ENCODE peak calls at places on chromosomes 5 and 9, in four cellular contexts. M, Y, U and T are unnamed samples.

GRCh38 chr5:37552770-37553719 is 173.9 kb downstream of the WDR70 start:
- DNase-seq in Y (no peak), U (no peak), M (no peak), T (no peak)

GRCh38 chr5:98905857-98906688 is 22.7 kb downstream of the CHD1 start:
- DNase-seq in U (no peak), Y (no peak), M (no peak), T (no peak)

GRCh38 chr5:34891981-34892380 is 23.3 kb downstream of the RAD1 start:
- DNase-seq in M (no peak), U (no peak), Y (no peak), T (no peak)

GRCh38 chr5:81007637-81008027 is 47.5 kb downstream of the RASGRF2 start:
- DNase-seq in M (no peak), Y (no peak), U (no peak), T (no peak)

GRCh38 chr9:133236291-133237071 is 27.4 kb upstream of the OBP2B start:
- DNase-seq in M (no peak), Y (no peak), U (peak; percentile 26), T (no peak)

GRCh38 chr5:148268556-148268955 is at the start of gene SPINK13:
- DNase-seq in Y (no peak), U (no peak), M (no peak), T (no peak)

GRCh38 chr5:59489551-59489950 is 404.0 kb downstream of the PDE4D start:
- DNase-seq in M (no peak), Y (no peak), U (no peak), T (no peak)

GRCh38 chr5:58149750-58150149 is 310.1 kb downstream of the PLK2 start:
- DNase-seq in M (no peak), U (no peak), Y (no peak), T (no peak)

GRCh38 chr5:133817456-133817855 is 151.0 kb downstream of the C5orf15 start:
- DNase-seq in M (no peak), Y (no peak), U (no peak), T (no peak)

GRCh38 chr9:70607926-70608325 is 193.5 kb upstream of the KLF9 start:
- DNase-seq in M (no peak), Y (no peak), U (no peak), T (no peak)

GRCh38 chr5:40046792-40047191 is 622.0 kb upstream of the DAB2 start:
- DNase-seq in U (no peak), M (no peak), Y (no peak), T (no peak)

GRCh38 chr5:52728201-52728600 is 59.5 kb upstream of the ITGA1 start:
- DNase-seq in Y (no peak), M (no peak), U (no peak), T (no peak)

GRCh38 chr5:141373673-141374317 is at the start of gene PCDHGA6:
- DNase-seq in M (no peak), Y (no peak), U (no peak), T (no peak)

GRCh38 chr9:124652203-124652992 is 118.7 kb downstream of the NR6A1 start:
- DNase-seq in M (no peak), U (no peak), Y (no peak), T (no peak)

GRCh38 chr5:55821731-55822512 is 29.2 kb upstream of the IL31RA start:
- DNase-seq in Y (peak; percentile 8), M (peak; percentile 70), U (no peak), T (no peak)

GRCh38 chr9:70031141-70031545 is 12.5 kb upstream of the MAMDC2 start:
- DNase-seq in U (no peak), Y (no peak), M (no peak), T (no peak)

GRCh38 chr9:36840895-36841536 is 193.1 kb downstream of the PAX5 start:
- DNase-seq in Y (no peak), U (no peak), M (no peak), T (no peak)

GRCh38 chr9:116661037-116661954 is 25.8 kb upstream of the TRIM32 start:
- DNase-seq in U (no peak), M (no peak), Y (peak; percentile 3), T (peak; percentile 30)

GRCh38 chr5:16784843-16785791 is 151.0 kb downstream of the MYO10 start:
- DNase-seq in Y (no peak), U (peak; percentile 42), M (no peak), T (no peak)

GRCh38 chr5:73783823-73784222 is 157.8 kb downstream of the ARHGEF28 start:
- DNase-seq in Y (no peak), U (no peak), M (no peak), T (no peak)

GRCh38 chr5:68415177-68416085 is 199.9 kb downstream of the PIK3R1 start:
- DNase-seq in Y (no peak), M (no peak), U (no peak), T (no peak)

GRCh38 chr9:98117984-98118639 is 910 bp downstream of the TRIM14 start:
- DNase-seq in U (no peak), M (no peak), Y (no peak), T (no peak)

GRCh38 chr5:133303298-133303697 is 251.5 kb downstream of the HSPA4 start:
- DNase-seq in M (no peak), U (no peak), Y (no peak), T (no peak)

GRCh38 chr5:135091286-135091685 is 57.3 kb upstream of the PITX1 start:
- DNase-seq in M (peak; percentile 36), Y (no peak), U (no peak), T (no peak)

GRCh38 chr9:134605969-134606363 is 35.6 kb upstream of the COL5A1 start:
- DNase-seq in Y (no peak), U (no peak), M (no peak), T (no peak)

GRCh38 chr5:75336625-75337336 is at the start of gene HMGCR:
- DNase-seq in U (peak; percentile 100), M (peak; percentile 99), Y (peak; percentile 92), T (peak; percentile 19)
- TF ChIP-seq CTCF in U (peak; percentile 30), M (peak; percentile 17), Y (peak; percentile 43), T (peak; percentile 39)

DNA sequence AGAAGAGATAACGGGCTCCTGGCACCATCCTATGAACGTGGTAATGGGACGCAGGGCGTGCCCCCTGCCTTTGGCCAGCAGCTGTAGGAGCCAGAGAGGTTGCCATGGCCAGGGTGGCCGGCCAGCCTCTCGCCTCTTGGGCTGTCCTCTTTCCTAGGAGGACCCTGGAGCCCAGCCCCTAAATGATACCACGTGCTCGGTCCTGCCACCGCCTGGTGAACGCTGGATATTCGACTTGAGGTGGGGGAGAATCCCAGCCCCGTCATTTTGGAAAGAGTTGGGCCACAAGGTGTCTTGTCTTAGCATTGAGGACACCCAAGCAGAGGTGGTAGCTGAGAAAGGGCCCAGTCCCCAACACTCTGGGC is 391 bp upstream of the NRG2 start:
- DNase-seq in Y (no peak), M (peak; percentile 62), U (peak; percentile 44), T (no peak)
- TF ChIP-seq CTCF in Y (peak; percentile 36), M (no peak), U (peak; percentile 47), T (peak; percentile 10)

DNA sequence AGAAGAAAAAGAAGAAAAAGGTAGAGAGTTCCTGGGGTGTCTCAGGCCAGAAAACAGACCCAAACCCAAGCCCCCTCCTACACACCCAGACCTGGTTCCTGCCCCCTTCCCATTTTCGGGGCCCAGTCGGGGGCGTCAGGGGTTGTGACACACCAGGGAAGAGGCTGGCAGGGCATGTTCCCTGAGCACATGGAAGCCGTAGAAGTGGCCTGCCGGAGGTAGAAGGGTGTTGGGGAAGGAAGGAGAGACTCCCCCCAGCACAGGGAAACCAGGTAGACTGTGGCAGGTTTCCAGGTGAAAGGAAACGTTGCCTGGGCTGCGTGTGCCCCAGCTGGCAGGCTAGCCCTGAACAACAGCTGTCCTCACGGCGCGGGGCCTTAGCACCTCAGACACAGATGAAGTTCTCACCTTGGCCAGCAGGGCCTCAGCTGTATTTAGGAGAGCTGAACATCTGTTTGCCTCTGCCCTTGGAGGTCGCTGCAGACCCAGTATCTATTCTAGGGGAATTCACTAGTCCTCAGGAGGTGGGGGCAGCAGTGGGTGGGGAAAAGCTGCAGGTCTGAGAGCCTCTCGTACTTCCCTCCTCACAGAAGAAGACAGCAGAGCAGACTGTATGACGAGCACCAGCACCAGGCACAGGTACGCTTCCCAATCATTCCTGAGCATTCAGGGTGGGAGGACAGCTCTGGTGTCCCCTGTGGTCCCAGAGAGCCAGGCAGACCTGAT is 14.1 kb downstream of the CD74 start:
- DNase-seq in M (no peak), U (no peak), Y (no peak), T (no peak)
- TF ChIP-seq CTCF in M (peak; percentile 22), U (peak; percentile 18), Y (peak; percentile 47), T (no peak)

DNA sequence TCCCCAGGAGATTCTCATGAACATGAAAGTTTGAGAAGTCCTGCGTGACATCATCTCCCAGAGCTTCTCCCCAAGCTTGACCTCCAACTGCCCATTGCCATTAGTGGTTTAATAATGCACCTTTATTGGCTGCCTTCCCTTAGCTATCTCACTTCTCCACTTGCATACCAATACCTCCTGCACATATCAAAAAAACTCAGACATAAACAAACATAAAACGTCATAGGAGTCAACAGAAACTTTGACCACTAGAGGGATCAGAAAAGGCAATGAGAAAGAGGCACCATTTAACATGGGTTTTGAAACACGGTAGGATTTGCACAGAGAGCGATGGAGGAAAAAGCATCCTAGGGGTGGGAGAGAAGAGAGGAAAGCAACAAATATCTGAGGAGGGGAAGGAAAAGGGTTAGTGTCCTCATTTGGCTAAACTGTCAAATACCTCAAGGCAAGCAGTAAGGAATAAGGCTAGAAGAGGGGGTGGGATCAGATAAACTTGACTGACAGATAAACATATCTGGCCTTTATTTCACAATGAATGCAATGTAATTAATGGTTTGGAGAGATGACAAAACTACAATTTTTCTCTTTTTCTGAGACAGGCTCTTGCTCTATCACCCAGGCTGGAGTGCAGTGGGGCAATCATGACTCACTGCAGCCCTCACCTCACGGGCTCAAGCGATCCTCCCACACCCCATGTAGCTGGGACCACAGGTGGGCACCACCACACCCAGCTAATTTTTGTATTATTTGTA is 27.0 kb downstream of the GNAQ start:
- DNase-seq in Y (no peak), U (no peak), M (no peak), T (no peak)
- TF ChIP-seq CTCF in Y (peak; percentile 53), U (no peak), M (peak; percentile 30), T (no peak)

DNA sequence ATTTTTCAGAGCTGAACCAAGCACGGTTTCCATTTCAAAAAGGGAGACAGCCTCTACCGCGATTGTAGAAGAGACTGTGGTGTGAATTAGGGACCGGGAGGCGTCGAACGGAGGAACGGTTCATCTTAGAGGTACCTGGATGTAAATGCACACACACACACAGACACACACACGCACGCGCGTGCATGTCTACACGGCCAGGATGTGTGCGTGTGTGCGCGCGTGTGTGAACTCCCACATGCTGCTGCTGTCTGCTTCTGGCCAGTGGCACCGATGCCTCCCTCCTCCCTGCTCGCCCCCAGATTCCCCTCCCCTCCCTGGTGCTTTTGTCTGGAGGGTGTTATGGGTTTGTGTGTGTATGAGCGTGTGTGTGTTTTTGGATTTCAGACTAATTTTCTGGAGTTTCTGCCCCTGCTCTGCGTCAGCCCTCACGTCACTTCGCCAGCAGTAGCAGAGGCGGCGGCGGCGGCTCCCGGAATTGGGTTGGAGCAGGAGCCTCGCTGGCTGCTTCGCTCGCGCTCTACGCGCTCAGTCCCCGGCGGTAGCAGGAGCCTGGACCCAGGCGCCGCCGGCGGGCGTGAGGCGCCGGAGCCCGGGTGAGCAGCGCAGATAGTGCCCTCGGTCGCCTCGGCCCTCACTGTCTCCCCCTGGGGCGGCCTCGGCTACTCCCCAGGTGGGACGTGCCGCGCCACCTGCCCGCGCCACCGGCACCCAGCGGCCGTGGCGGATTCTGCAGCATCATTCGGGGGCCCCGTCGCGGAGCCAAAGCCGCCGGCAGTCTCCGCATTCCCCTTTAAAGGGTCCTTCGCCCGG is at the start of gene NTRK2:
- DNase-seq in U (peak; percentile 47), M (no peak), Y (peak; percentile 40), T (no peak)
- TF ChIP-seq CTCF in U (peak; percentile 38), M (no peak), Y (peak; percentile 61), T (no peak)

GRCh38 chr5:113510836-113511451 is 2.5 kb upstream of the YTHDC2 start:
- DNase-seq in M (no peak), U (no peak), Y (no peak), T (no peak)
- TF ChIP-seq CTCF in M (peak; percentile 30), U (peak; percentile 36), Y (peak; percentile 65), T (peak; percentile 83)